ENCODE peak calls at places on chromosomes 3 and 15, in seven cellular contexts. H, N, B, C, K, X and D are unnamed samples.

GRCh38 chr15:68208641-68209240 is 3.6 kb upstream of the CALML4 start:
- DNase-seq in H (no peak), N (no peak), B (no peak), C (no peak), K (no peak), X (no peak), D (peak; percentile 41)

GRCh38 chr3:39434574-39434973 is 28.1 kb downstream of the RPSA start:
- DNase-seq in H (no peak), N (no peak), B (no peak), C (no peak), K (no peak), X (no peak), D (no peak)

GRCh38 chr15:71079208-71080044 is 35.8 kb upstream of the THSD4 start:
- DNase-seq in H (no peak), N (no peak), B (peak; percentile 84), C (no peak), K (no peak), X (peak; percentile 49), D (no peak)

GRCh38 chr15:63038926-63039673 is 3.4 kb upstream of the TPM1 start:
- DNase-seq in H (no peak), N (no peak), B (no peak), C (no peak), K (no peak), X (no peak), D (no peak)

GRCh38 chr15:30933293-30933692 is 29.6 kb downstream of the FAN1 start:
- DNase-seq in H (no peak), N (no peak), B (no peak), C (no peak), K (no peak), X (no peak), D (no peak)

GRCh38 chr3:112120485-112120836 is 12.6 kb downstream of the GCSAM start:
- DNase-seq in H (no peak), N (no peak), B (no peak), C (no peak), K (no peak), X (no peak), D (no peak)

GRCh38 chr3:5565026-5565425 is 377.5 kb downstream of the EDEM1 start:
- DNase-seq in H (no peak), N (no peak), B (no peak), C (no peak), K (peak; percentile 24), X (no peak), D (no peak)

GRCh38 chr3:126423191-126424038 is 28.7 kb downstream of the CFAP100 start:
- DNase-seq in H (no peak), N (no peak), B (peak; percentile 20), C (no peak), K (no peak), X (no peak), D (peak; percentile 52)

GRCh38 chr15:29636140-29636539 is 186.1 kb downstream of the TJP1 start:
- DNase-seq in H (no peak), N (no peak), B (no peak), C (no peak), K (no peak), X (no peak), D (no peak)

GRCh38 chr15:39589815-39590644 is 9.2 kb downstream of the THBS1 start:
- DNase-seq in H (no peak), N (no peak), B (no peak), C (no peak), K (no peak), X (no peak), D (peak; percentile 66)

GRCh38 chr3:46029953-46030543 is 2.8 kb upstream of the XCR1 start:
- DNase-seq in H (no peak), N (no peak), B (no peak), C (no peak), K (no peak), X (no peak), D (no peak)

GRCh38 chr15:89749526-89749925 is 1.5 kb downstream of the MESP1 start:
- DNase-seq in H (no peak), N (no peak), B (no peak), C (no peak), K (no peak), X (no peak), D (no peak)

GRCh38 chr3:61761694-61762430 is 200.5 kb downstream of the PTPRG start:
- DNase-seq in H (no peak), N (no peak), B (no peak), C (no peak), K (no peak), X (no peak), D (no peak)

GRCh38 chr15:34324933-34325332 is 12.6 kb downstream of the SLC12A6 start:
- DNase-seq in H (no peak), N (no peak), B (no peak), C (no peak), K (no peak), X (no peak), D (no peak)

GRCh38 chr3:48077835-48078234 is 61.6 kb upstream of the MAP4 start:
- DNase-seq in H (no peak), N (no peak), B (no peak), C (no peak), K (no peak), X (no peak), D (no peak)

GRCh38 chr15:27082526-27082925 is 111.5 kb downstream of the GABRG3 start:
- DNase-seq in H (peak; percentile 80), N (no peak), B (no peak), C (no peak), K (no peak), X (no peak), D (no peak)

GRCh38 chr3:190340071-190340470 is 17.8 kb upstream of the CLDN1 start:
- DNase-seq in H (no peak), N (no peak), B (no peak), C (no peak), K (no peak), X (no peak), D (no peak)

GRCh38 chr3:42689421-42690014 is 4.2 kb downstream of the KLHL40 start:
- DNase-seq in H (no peak), N (no peak), B (no peak), C (no peak), K (no peak), X (no peak), D (peak; percentile 40)

GRCh38 chr15:55196011-55196410 is 730 bp downstream of the RSL24D1 start:
- DNase-seq in H (no peak), N (no peak), B (no peak), C (no peak), K (no peak), X (no peak), D (no peak)

GRCh38 chr3:133448478-133449122 is 48.7 kb downstream of the BFSP2 start:
- DNase-seq in H (no peak), N (no peak), B (no peak), C (no peak), K (no peak), X (no peak), D (no peak)

GRCh38 chr3:136351351-136351750 is 101.2 kb downstream of the PCCB start:
- DNase-seq in H (no peak), N (no peak), B (no peak), C (no peak), K (no peak), X (no peak), D (no peak)

GRCh38 chr3:105157766-105158085 is 209.0 kb upstream of the ALCAM start:
- DNase-seq in H (no peak), N (no peak), B (no peak), C (no peak), K (no peak), X (no peak), D (no peak)

GRCh38 chr3:89578253-89578529 is 470.8 kb downstream of the EPHA3 start:
- DNase-seq in H (no peak), N (no peak), B (no peak), C (no peak), K (no peak), X (no peak), D (no peak)

DNA sequence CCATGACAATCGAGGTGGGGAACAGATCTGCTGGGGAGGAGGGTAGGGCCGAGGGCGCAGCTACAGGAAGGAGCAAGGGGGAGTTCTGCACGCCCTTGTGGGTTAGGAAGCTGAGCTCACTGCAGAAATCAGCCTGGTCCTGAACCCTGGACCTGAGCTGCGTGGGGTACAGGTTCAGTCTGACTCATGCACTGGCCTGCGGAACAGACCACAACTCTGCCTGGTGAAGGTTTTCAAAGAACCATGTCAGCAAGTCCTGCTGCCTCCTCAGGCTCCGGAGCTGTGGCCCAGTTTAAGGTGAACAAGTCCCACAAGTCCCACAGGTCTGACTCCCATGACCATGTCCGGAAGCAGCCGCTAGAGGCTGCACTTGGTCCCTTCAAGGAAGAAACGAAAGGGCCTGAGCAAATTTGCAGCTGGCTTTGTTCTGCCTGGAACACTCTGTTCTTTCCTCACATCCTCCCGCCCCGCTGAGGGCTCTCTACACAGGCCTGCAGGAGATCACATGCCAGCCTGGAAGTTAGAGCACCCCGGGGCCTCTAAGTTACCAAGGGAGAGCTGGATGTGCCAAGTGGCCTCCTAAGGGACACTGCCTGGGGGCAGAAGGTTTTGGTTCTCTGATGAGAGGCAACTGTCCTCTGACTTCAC is 49.3 kb upstream of the AKAP13 start:
- DNase-seq in H (peak; percentile 97), N (peak; percentile 69), B (peak; percentile 92), C (peak; percentile 85), K (peak; percentile 41), X (peak; percentile 95), D (peak; percentile 98)
- TF ChIP-seq EP300 in H (peak; percentile 90), N (no peak), B (peak; percentile 85), C (peak; percentile 95), K (no peak), X (no peak), D (peak; percentile 80)

GRCh38 chr3:81760924-81761903 is at the start of gene GBE1:
- DNase-seq in H (peak; percentile 97), N (peak; percentile 88), B (peak; percentile 93), C (peak; percentile 82), K (peak; percentile 81), X (peak; percentile 94), D (peak; percentile 96)
- TF ChIP-seq EP300 in H (no peak), N (peak; percentile 62), B (peak; percentile 38), C (peak; percentile 68), K (peak; percentile 72), X (no peak), D (no peak)

GRCh38 chr3:120348981-120349818 is at the start of gene LRRC58:
- DNase-seq in H (peak; percentile 95), N (peak; percentile 90), B (peak; percentile 93), C (peak; percentile 81), K (peak; percentile 82), X (peak; percentile 95), D (peak; percentile 95)
- TF ChIP-seq EP300 in H (no peak), N (no peak), B (no peak), C (peak; percentile 32), K (no peak), X (peak; percentile 33), D (peak; percentile 44)

DNA sequence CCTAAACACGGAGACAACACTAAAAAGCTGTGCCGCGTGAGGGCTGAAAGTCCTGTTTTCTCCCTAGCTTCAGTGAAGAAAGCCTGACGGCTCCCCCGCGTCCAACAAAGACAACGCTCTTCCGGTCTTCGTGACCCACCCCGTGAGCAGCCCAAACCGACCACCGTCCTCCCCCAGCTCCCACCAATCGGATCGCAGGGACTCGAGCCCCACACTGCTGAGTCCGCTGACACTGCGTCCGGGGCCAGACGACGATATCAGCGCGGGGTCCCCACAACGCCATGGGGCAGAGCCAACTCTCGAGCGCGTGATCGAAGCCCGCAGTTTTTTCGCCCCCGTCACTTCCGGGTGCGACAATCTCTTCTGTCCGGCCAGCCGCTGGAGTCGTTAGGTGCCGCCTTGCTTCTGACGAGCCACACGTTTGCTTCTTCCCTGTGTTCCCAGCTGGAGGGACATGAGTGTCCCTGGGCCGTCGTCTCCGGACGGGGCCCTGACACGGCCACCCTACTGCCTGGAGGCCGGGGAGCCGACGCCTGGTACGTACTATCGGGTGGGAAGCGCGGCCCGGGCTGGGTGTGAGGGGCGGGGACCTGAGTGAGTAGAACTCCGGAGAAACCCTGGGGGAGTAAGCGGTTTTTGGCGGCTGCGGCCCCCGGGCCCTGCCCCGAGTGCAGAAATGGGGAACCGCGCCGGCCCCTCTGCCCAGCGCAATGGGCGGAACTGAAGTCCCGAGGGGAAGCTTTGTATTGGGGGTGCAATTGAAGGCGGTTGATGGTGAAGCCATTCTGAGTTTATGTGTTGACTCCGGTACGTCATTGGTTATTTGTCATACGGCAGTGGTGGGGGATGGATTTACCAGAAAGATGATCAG is at the start of gene BLOC1S6:
- DNase-seq in H (peak; percentile 99), N (peak; percentile 91), B (peak; percentile 90), C (peak; percentile 77), K (peak; percentile 96), X (peak; percentile 90), D (peak; percentile 95)
- TF ChIP-seq EP300 in H (no peak), N (peak; percentile 25), B (no peak), C (no peak), K (peak; percentile 48), X (no peak), D (no peak)